ENCODE peak calls at places on chromosomes 16 and 17, in four cellular contexts. A is activated T-cell treated with anti-CD3 and anti-CD28 coated beads for 24 hours, W is GM12865, V is prostate gland. Z is an unnamed sample.

GRCh38 chr16:21708533-21709115 is 44.9 kb downstream of the OTOA start:
- DNase-seq in W (peak; percentile 84), V (peak; percentile 68), A (peak; percentile 80), Z (peak; percentile 56)

GRCh38 chr16:89090182-89090630 is 3.4 kb upstream of the ACSF3 start:
- DNase-seq in V (no peak), W (no peak), A (no peak), Z (no peak)

GRCh38 chr16:57764341-57765159 is 29.0 kb downstream of the KATNB1 start:
- DNase-seq in V (no peak), A (peak; percentile 4), W (peak; percentile 69), Z (no peak)

GRCh38 chr16:87166934-87167333 is 150.3 kb downstream of the C16orf95 start:
- DNase-seq in A (no peak), V (no peak), W (no peak), Z (no peak)

GRCh38 chr17:35052240-35052608 is 11.3 kb downstream of the RFFL start:
- DNase-seq in V (no peak), W (peak; percentile 19), A (no peak), Z (no peak)

GRCh38 chr16:25114121-25114520 is 2.6 kb downstream of the LCMT1 start:
- DNase-seq in V (no peak), W (no peak), A (no peak), Z (no peak)

GRCh38 chr17:69254187-69254586 is 25.6 kb upstream of the ABCA10 start:
- DNase-seq in A (no peak), W (no peak), V (no peak), Z (no peak)

GRCh38 chr16:19245326-19245925 is 40.1 kb upstream of the CLEC19A start:
- DNase-seq in V (peak; percentile 13), A (no peak), W (no peak), Z (no peak)

GRCh38 chr16:65038125-65038524 is 83.7 kb downstream of the CDH11 start:
- DNase-seq in V (no peak), A (no peak), W (no peak), Z (no peak)

GRCh38 chr16:85384831-85385462 is 228.2 kb upstream of the GSE1 start:
- DNase-seq in V (peak; percentile 88), A (no peak), W (no peak), Z (peak; percentile 7)

GRCh38 chr17:34556384-34556783 is 23.0 kb upstream of the TMEM132E start:
- DNase-seq in V (no peak), A (no peak), W (peak; percentile 4), Z (no peak)

GRCh38 chr17:7440823-7441174 is 1.5 kb downstream of the FGF11 start:
- DNase-seq in V (no peak), A (no peak), W (peak; percentile 51), Z (peak; percentile 70)

GRCh38 chr17:17151055-17151454 is 55.1 kb downstream of the PLD6 start:
- DNase-seq in A (no peak), V (no peak), W (peak; percentile 45), Z (no peak)

GRCh38 chr17:45868276-45868675 is 23.6 kb downstream of the SPPL2C start:
- DNase-seq in A (no peak), W (no peak), V (no peak), Z (no peak)

GRCh38 chr16:10851512-10851911 is 25.5 kb upstream of the CIITA start:
- DNase-seq in W (no peak), V (no peak), A (no peak), Z (no peak)

GRCh38 chr16:54342001-54342776 is 55.6 kb upstream of the IRX3 start:
- DNase-seq in W (no peak), A (no peak), V (peak; percentile 21), Z (no peak)

GRCh38 chr17:28497931-28498330 is 8.2 kb upstream of the FOXN1 start:
- DNase-seq in W (no peak), V (peak; percentile 83), A (no peak), Z (no peak)

GRCh38 chr17:4796550-4796915 is 569 bp downstream of the PSMB6 start:
- DNase-seq in V (no peak), W (peak; percentile 40), A (no peak), Z (peak; percentile 45)

GRCh38 chr16:82181456-82182185 is 11.6 kb upstream of the MPHOSPH6 start:
- DNase-seq in A (no peak), W (no peak), V (no peak), Z (no peak)

GRCh38 chr17:6608321-6608720 is 32.2 kb downstream of the KIAA0753 start:
- DNase-seq in W (no peak), A (no peak), V (no peak), Z (no peak)

GRCh38 chr17:61451538-61452300 is 503 bp upstream of the TBX4 start:
- DNase-seq in V (no peak), A (no peak), W (no peak), Z (no peak)

GRCh38 chr17:33210240-33210639 is 82.9 kb downstream of the ASIC2 start:
- DNase-seq in V (no peak), A (no peak), W (no peak), Z (no peak)

GRCh38 chr17:81313776-81314409 is 18.8 kb upstream of the SLC38A10 start:
- DNase-seq in V (no peak), A (no peak), W (no peak), Z (no peak)

GRCh38 chr17:21286066-21286770 is 1.7 kb downstream of the MAP2K3 start:
- DNase-seq in W (peak; percentile 34), V (peak; percentile 83), A (no peak), Z (peak; percentile 95)

GRCh38 chr16:63672493-63672892 is 1449.4 kb downstream of the CDH11 start:
- DNase-seq in W (no peak), V (no peak), A (no peak), Z (no peak)

GRCh38 chr17:43927101-43927935 is 15.0 kb downstream of the PPY start:
- DNase-seq in A (no peak), W (no peak), V (peak; percentile 13), Z (no peak)

GRCh38 chr17:70881093-70881492 is 711.8 kb downstream of the KCNJ2 start:
- DNase-seq in A (no peak), V (no peak), W (no peak), Z (no peak)

GRCh38 chr16:79369796-79370195 is 230.7 kb downstream of the MAF start:
- DNase-seq in A (no peak), W (no peak), V (no peak), Z (no peak)